ENCODE peak calls at places on chromosomes 4 and X, in six cellular contexts. One of them, this sample, is unnamed.

GRCh38 chr4:106238819-106239420 is 77.1 kb downstream of the TBCK start:
- DNase-seq in caudate nucleus: no peak
- DNase-seq in germinal center: peak
- DNase-seq in RWPE2: no peak
- DNase-seq in occipital lobe: no peak
- DNase-seq in tibial artery: no peak
- DNase-seq in this sample: no peak

GRCh38 chrX:38318196-38318595 is 9.1 kb downstream of the RPGR start:
- DNase-seq in tibial artery: no peak
- DNase-seq in occipital lobe: no peak
- DNase-seq in RWPE2: no peak
- DNase-seq in caudate nucleus: no peak
- DNase-seq in germinal center: no peak
- DNase-seq in this sample: no peak

GRCh38 chr4:109683621-109684253 is 19.5 kb downstream of the CASP6 start:
- DNase-seq in germinal center: no peak
- DNase-seq in caudate nucleus: no peak
- DNase-seq in occipital lobe: no peak
- DNase-seq in tibial artery: no peak
- DNase-seq in RWPE2: no peak
- DNase-seq in this sample: no peak

GRCh38 chr4:138639018-138639876 is 376.3 kb upstream of the NOCT start:
- DNase-seq in occipital lobe: no peak
- DNase-seq in germinal center: no peak
- DNase-seq in tibial artery: no peak
- DNase-seq in RWPE2: no peak
- DNase-seq in caudate nucleus: no peak
- DNase-seq in this sample: no peak

GRCh38 chr4:151355155-151355554 is 29.8 kb upstream of the SH3D19 start:
- DNase-seq in occipital lobe: no peak
- DNase-seq in RWPE2: no peak
- DNase-seq in tibial artery: no peak
- DNase-seq in caudate nucleus: no peak
- DNase-seq in germinal center: no peak
- DNase-seq in this sample: no peak

GRCh38 chr4:76589872-76590846 is 155.1 kb downstream of the SHROOM3 start:
- DNase-seq in germinal center: no peak
- DNase-seq in RWPE2: no peak
- DNase-seq in caudate nucleus: no peak
- DNase-seq in occipital lobe: peak
- DNase-seq in tibial artery: peak
- DNase-seq in this sample: no peak

GRCh38 chrX:8179653-8180052 is 8.6 kb upstream of the VCX2 start:
- DNase-seq in RWPE2: no peak
- DNase-seq in occipital lobe: no peak
- DNase-seq in tibial artery: no peak
- DNase-seq in caudate nucleus: no peak
- DNase-seq in germinal center: no peak
- DNase-seq in this sample: no peak

GRCh38 chr4:82975792-82976191 is 34.8 kb downstream of the LIN54 start:
- DNase-seq in RWPE2: no peak
- DNase-seq in occipital lobe: no peak
- DNase-seq in caudate nucleus: no peak
- DNase-seq in germinal center: no peak
- DNase-seq in tibial artery: no peak
- DNase-seq in this sample: no peak

GRCh38 chr4:121277194-121278105 is 103.4 kb downstream of the QRFPR start:
- DNase-seq in caudate nucleus: no peak
- DNase-seq in tibial artery: no peak
- DNase-seq in germinal center: peak
- DNase-seq in RWPE2: no peak
- DNase-seq in occipital lobe: no peak
- DNase-seq in this sample: no peak

GRCh38 chrX:70672326-70672725 is 227.7 kb downstream of the DLG3 start:
- DNase-seq in tibial artery: no peak
- DNase-seq in caudate nucleus: no peak
- DNase-seq in germinal center: no peak
- DNase-seq in RWPE2: no peak
- DNase-seq in occipital lobe: no peak
- DNase-seq in this sample: no peak

GRCh38 chr4:110059556-110060191 is 138.7 kb downstream of the ELOVL6 start:
- DNase-seq in RWPE2: no peak
- DNase-seq in caudate nucleus: no peak
- DNase-seq in occipital lobe: no peak
- DNase-seq in tibial artery: no peak
- DNase-seq in germinal center: no peak
- DNase-seq in this sample: no peak

GRCh38 chr4:41307633-41308032 is 50.9 kb downstream of the UCHL1 start:
- DNase-seq in caudate nucleus: no peak
- DNase-seq in germinal center: no peak
- DNase-seq in tibial artery: no peak
- DNase-seq in occipital lobe: no peak
- DNase-seq in RWPE2: no peak
- DNase-seq in this sample: no peak

This sample was measured in central memory CD8-positive, alpha-beta T cell.